ENCODE peak calls at places on chromosomes 2 and 18, in ten cellular contexts. U, T, B, O, Y, V, Q, H, L and I are unnamed samples. For H3K4me1, the result is how much of the 10 kb centered on the place peaks cover.

GRCh38 chr2:105179469-105180372 is 61.8 kb upstream of the GPR45 start:
- DNase-seq in U (peak), T (no peak), B (peak), O (no peak), Y (peak), V (no peak), Q (peak), H (peak), L (peak), I (no peak)

GRCh38 chr18:62435435-62436031 is 87.3 kb upstream of the ZCCHC2 start:
- DNase-seq in U (no peak), T (no peak), B (no peak), O (no peak), Y (no peak), V (no peak), Q (no peak), H (peak), L (no peak), I (no peak)

GRCh38 chr2:160741815-160742214 is 248.2 kb upstream of the RBMS1 start:
- DNase-seq in U (no peak), T (no peak), B (no peak), O (no peak), Y (no peak), V (no peak), Q (no peak), H (no peak), L (no peak), I (no peak)

GRCh38 chr2:106193491-106193976 is 567 bp downstream of the UXS1 start:
- DNase-seq in U (peak), T (no peak), B (peak), O (peak), Y (no peak), V (peak), Q (no peak), H (peak), L (no peak), I (no peak)

GRCh38 chr2:42975358-42975717 is 183.0 kb upstream of the HAAO start:
- DNase-seq in U (no peak), T (no peak), B (no peak), O (no peak), Y (no peak), V (no peak), Q (no peak), H (no peak), L (no peak), I (peak)

GRCh38 chr2:241109210-241110088 is 7.4 kb upstream of the MTERF4 start:
- DNase-seq in U (no peak), T (no peak), B (no peak), O (no peak), Y (no peak), V (no peak), Q (no peak), H (no peak), L (no peak), I (peak)

GRCh38 chr2:191479680-191480023 is 198.3 kb upstream of the NABP1 start:
- DNase-seq in U (no peak), T (no peak), B (no peak), O (no peak), Y (no peak), V (no peak), Q (no peak), H (no peak), L (no peak), I (no peak)

GRCh38 chr2:68388772-68389171 is 23.7 kb downstream of the PLEK start:
- DNase-seq in U (no peak), T (no peak), B (no peak), O (no peak), Y (no peak), V (no peak), Q (no peak), H (no peak), L (no peak), I (no peak)

GRCh38 chr2:14475994-14476393 is 156.5 kb upstream of the LRATD1 start:
- DNase-seq in U (no peak), T (no peak), B (no peak), O (no peak), Y (no peak), V (no peak), Q (no peak), H (no peak), L (no peak), I (no peak)

GRCh38 chr2:220687231-220687843 is 884.8 kb downstream of the EPHA4 start:
- DNase-seq in U (peak), T (peak), B (peak), O (peak), Y (no peak), V (peak), Q (peak), H (peak), L (peak), I (peak)

GRCh38 chr18:68714356-68714706 is 577 bp downstream of the TMX3 start:
- DNase-seq in U (peak), T (no peak), B (no peak), O (no peak), Y (no peak), V (peak), Q (no peak), H (peak), L (no peak), I (no peak)

GRCh38 chr2:167750675-167751074 is 496.7 kb downstream of the STK39 start:
- DNase-seq in U (no peak), T (no peak), B (no peak), O (no peak), Y (no peak), V (no peak), Q (no peak), H (no peak), L (no peak), I (no peak)

GRCh38 chr2:51483720-51484119 is 451.8 kb upstream of the NRXN1 start:
- DNase-seq in U (no peak), T (no peak), B (no peak), O (no peak), Y (no peak), V (no peak), Q (no peak), H (no peak), L (no peak), I (no peak)

GRCh38 chr18:75824661-75825060 is 397.2 kb upstream of the SMIM21 start:
- DNase-seq in U (no peak), T (no peak), B (no peak), O (no peak), Y (no peak), V (no peak), Q (no peak), H (no peak), L (no peak), I (no peak)

GRCh38 chr2:45330617-45331016 is 280.4 kb downstream of the SRBD1 start:
- DNase-seq in U (no peak), T (no peak), B (no peak), O (no peak), Y (no peak), V (no peak), Q (no peak), H (no peak), L (peak), I (no peak)

GRCh38 chr2:124796647-124797437 is 771.8 kb downstream of the CNTNAP5 start:
- DNase-seq in U (no peak), T (no peak), B (no peak), O (no peak), Y (no peak), V (no peak), Q (no peak), H (no peak), L (no peak), I (no peak)

GRCh38 chr18:31205273-31205672 is 42.6 kb upstream of the DSC1 start:
- DNase-seq in U (no peak), T (no peak), B (no peak), O (no peak), Y (no peak), V (no peak), Q (no peak), H (no peak), L (no peak), I (no peak)
- H3K4me1 ChIP-seq in U (under half), T (under half), B (under half), O (under half), Y (under half), V (under half), Q (under half), H (under half), L (under half), I (under half)

GRCh38 chr2:101696272-101697123 is 1.0 kb upstream of the MAP4K4 start:
- DNase-seq in U (no peak), T (peak), B (peak), O (peak), Y (peak), V (no peak), Q (no peak), H (peak), L (no peak), I (no peak)

GRCh38 chr2:101697794-101698418 is 399 bp downstream of the MAP4K4 start:
- DNase-seq in U (no peak), T (no peak), B (no peak), O (peak), Y (no peak), V (no peak), Q (no peak), H (peak), L (no peak), I (no peak)

GRCh38 chr2:101699191-101699938 is 1.9 kb downstream of the MAP4K4 start:
- DNase-seq in U (no peak), T (no peak), B (no peak), O (no peak), Y (no peak), V (no peak), Q (no peak), H (no peak), L (no peak), I (no peak)

GRCh38 chr2:101698419-101699190 is 1.1 kb downstream of the MAP4K4 start:
- DNase-seq in U (peak), T (no peak), B (no peak), O (no peak), Y (no peak), V (peak), Q (peak), H (no peak), L (no peak), I (no peak)

DNA sequence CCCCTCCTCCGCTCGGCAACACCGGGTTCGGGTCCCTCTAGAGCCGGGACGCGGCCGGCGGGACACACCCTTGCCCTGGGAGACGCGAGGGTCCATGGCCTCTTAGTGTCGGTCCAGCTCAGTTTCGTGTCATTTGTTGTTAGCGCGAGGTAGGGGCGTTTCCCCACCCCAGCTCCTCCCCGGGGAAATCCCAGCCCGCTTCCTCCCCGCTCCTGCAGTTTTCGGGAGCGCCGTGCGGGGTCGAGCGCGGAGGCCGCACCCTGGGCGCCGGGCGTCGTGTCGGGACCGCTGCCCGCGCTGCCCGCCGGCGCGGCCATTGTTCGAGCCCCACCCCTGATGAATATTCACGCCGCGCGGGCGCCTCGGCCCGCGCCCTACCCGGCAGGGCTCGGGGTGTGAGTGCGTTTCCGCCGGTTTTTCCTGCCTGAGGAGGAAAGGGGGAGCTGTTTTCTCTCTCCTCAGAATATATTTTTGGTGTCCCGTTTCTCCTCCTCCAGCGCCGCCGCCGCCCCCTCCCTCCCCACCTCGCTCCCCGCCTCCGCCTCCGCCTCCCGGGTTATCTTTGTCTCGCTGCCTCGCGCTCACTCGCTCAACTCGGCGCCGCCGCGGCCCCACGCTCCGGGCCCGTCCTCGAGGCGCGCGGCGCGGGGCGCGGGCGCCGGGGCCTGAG is at the start of gene MAP4K4:
- DNase-seq in U (peak), T (peak), B (peak), O (peak), Y (peak), V (peak), Q (peak), H (peak), L (peak), I (peak)
- TF ChIP-seq POLR2A in U (peak), T (peak), B (no peak), O (no peak), Y (no peak), V (no peak), Q (no peak), H (peak), L (peak), I (no peak)

GRCh38 chr18:22346968-22347611 is 70.6 kb downstream of the CTAGE1 start:
- DNase-seq in U (peak), T (peak), B (peak), O (peak), Y (peak), V (no peak), Q (no peak), H (peak), L (peak), I (peak)

GRCh38 chr18:22349966-22350365 is 67.7 kb downstream of the CTAGE1 start:
- DNase-seq in U (no peak), T (no peak), B (no peak), O (no peak), Y (peak), V (no peak), Q (no peak), H (no peak), L (no peak), I (no peak)

GRCh38 chr18:22348521-22349316 is 69.0 kb downstream of the CTAGE1 start:
- DNase-seq in U (no peak), T (peak), B (peak), O (peak), Y (peak), V (no peak), Q (no peak), H (peak), L (peak), I (no peak)

GRCh38 chr18:22347624-22348511 is 69.8 kb downstream of the CTAGE1 start:
- DNase-seq in U (no peak), T (peak), B (no peak), O (peak), Y (peak), V (no peak), Q (no peak), H (peak), L (peak), I (no peak)

DNA sequence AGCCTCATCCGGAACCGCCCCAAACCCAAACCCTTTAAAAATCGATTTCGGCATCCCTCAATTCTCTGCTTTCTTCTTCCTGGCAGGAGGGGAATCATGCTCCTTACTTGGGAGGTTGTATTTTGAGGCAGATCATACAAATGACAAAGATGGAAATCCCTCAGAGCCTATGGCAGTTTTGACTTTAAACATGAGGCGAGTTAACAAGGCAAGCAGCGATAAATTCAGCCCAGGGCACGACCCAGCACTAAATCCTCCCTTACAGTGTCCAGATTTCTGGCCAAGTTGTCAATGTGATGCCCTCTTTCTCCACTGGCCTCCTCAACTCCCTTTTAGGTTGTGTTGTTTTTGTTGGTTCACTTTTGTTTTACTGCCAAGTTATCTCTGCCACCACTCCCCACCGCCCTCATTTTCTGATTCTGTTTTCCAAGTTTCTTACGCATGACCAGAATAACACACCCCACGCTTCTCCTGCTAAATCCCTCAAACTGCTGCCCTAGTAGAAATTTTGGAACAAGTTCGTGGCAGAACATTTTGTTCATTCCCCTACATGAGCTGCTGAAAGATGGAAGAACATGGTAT is 68.3 kb downstream of the CTAGE1 start:
- DNase-seq in U (no peak), T (peak), B (no peak), O (peak), Y (peak), V (no peak), Q (no peak), H (no peak), L (no peak), I (no peak)
- H3K4me1 ChIP-seq in U (under half), T (under half), B (under half), O (under half), Y (under half), V (under half), Q (under half), H (under half), L (under half), I (under half)

GRCh38 chr2:37231251-37232130 is at the start of the genes CEBPZ and NDUFAF7:
- DNase-seq in U (peak), T (peak), B (peak), O (peak), Y (peak), V (peak), Q (peak), H (peak), L (peak), I (peak)
- TF ChIP-seq POLR2A in U (peak), T (peak), B (peak), O (peak), Y (no peak), V (peak), Q (peak), H (peak), L (peak), I (peak)

DNA sequence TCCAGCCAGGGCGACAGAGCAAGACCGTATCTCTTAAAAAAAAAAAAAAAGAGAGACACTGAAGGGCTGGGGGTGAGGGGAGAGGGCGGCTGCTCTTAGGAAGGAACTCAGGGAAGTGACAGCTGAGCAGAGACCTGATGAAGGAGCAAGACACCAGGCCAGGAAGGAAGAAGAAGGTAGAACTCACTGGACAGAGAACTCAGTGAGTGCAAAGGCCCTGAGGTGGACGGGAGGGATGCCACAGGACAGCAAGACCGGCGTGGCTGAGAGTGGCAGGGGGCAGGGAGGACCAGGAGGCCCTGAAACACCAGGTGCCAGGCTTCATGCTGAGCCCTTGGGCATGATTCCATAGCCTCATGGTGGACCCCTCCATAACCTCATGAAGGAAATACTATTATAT is 18.2 kb downstream of the BIN1 start:
- DNase-seq in U (no peak), T (no peak), B (no peak), O (no peak), Y (no peak), V (no peak), Q (no peak), H (no peak), L (no peak), I (no peak)
- H3K4me1 ChIP-seq in U (under half), T (under half), B (half or more), O (under half), Y (half or more), V (under half), Q (under half), H (under half), L (under half), I (under half)

DNA sequence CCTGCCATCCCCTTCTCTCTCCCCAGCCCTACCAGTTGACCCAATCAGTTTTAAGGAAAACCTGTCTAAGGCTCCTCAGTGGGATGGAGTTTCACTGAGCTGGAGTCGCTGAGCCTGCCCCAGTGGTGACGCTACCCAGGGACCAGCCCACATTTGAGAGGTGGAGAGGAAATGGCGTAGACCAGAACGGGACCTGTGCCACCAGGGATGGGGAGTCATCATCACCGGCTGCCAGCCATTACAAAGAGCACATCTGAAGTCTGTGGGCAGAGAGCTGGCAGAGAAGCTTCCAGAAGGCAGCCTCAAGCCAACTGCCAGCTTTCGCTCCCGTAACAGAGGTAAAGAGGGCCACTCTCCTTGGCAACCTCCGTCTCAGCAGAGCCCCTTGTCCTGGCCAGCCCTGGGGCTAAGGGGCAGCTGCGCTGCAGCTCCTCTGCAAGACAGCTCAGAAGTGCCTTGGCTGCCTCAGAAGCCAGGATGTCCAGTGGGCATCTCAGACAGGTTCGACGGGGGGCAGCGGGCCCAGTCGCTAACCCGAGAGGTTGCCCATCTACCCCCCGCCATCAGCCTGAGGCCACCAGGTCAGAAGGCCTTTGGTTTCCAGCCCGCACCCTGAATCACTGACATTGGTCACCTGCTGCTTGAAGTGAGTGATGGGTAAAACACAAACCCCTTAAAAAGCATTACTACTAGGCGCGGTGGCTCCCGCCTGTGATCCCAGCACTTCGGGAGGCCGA is 15.4 kb downstream of the SDC1 start:
- DNase-seq in U (no peak), T (no peak), B (no peak), O (no peak), Y (no peak), V (no peak), Q (no peak), H (no peak), L (no peak), I (no peak)
- TF ChIP-seq POLR2A in U (no peak), T (no peak), B (no peak), O (no peak), Y (no peak), V (no peak), Q (no peak), H (no peak), L (no peak), I (no peak)

GRCh38 chr2:109158237-109158636 is 29.2 kb downstream of the SH3RF3 start:
- DNase-seq in U (no peak), T (no peak), B (no peak), O (no peak), Y (no peak), V (no peak), Q (no peak), H (no peak), L (no peak), I (no peak)
- H3K4me1 ChIP-seq in U (under half), T (under half), B (under half), O (under half), Y (under half), V (under half), Q (under half), H (under half), L (under half), I (under half)